ENCODE peak calls at places on chromosomes 6 and 20, in eight cellular contexts. H, R, W, D, Z, K, L and N are unnamed samples.
A peak's percentile ranks its signal among the peaks of the same experiment; 100 is the strongest.

GRCh38 chr20:23049933-23050838 is 714 bp upstream of the THBD start:
- DNase-seq in H (peak; percentile 65), R (peak; percentile 39), W (no peak), D (peak; percentile 91), Z (peak; percentile 60), K (peak; percentile 53), L (peak; percentile 83), N (peak; percentile 15)

GRCh38 chr20:63226020-63226943 is 9.4 kb upstream of the BIRC7 start:
- DNase-seq in H (no peak), R (no peak), W (no peak), D (no peak), Z (no peak), K (no peak), L (no peak), N (no peak)

GRCh38 chr6:24752917-24753486 is 21.7 kb upstream of the GMNN start:
- DNase-seq in H (no peak), R (no peak), W (no peak), D (no peak), Z (no peak), K (no peak), L (no peak), N (no peak)

GRCh38 chr20:13638162-13638495 is 603 bp downstream of the TASP1 start:
- DNase-seq in H (no peak), R (no peak), W (no peak), D (no peak), Z (no peak), K (no peak), L (no peak), N (no peak)

GRCh38 chr6:10478187-10479040 is 42.7 kb upstream of the GCNT2 start:
- DNase-seq in H (no peak), R (no peak), W (no peak), D (no peak), Z (no peak), K (no peak), L (no peak), N (no peak)

GRCh38 chr6:11437824-11438459 is 99.6 kb upstream of the TMEM170B start:
- DNase-seq in H (no peak), R (no peak), W (no peak), D (no peak), Z (no peak), K (no peak), L (no peak), N (no peak)

GRCh38 chr6:80382796-80383195 is 276.3 kb downstream of the BCKDHB start:
- DNase-seq in H (no peak), R (no peak), W (no peak), D (no peak), Z (no peak), K (no peak), L (no peak), N (no peak)

GRCh38 chr6:2966347-2966746 is 5.0 kb downstream of the SERPINB6 start:
- DNase-seq in H (no peak), R (no peak), W (no peak), D (no peak), Z (no peak), K (no peak), L (no peak), N (peak; percentile 66)

GRCh38 chr6:156686429-156686939 is 90.7 kb upstream of the ARID1B start:
- DNase-seq in H (no peak), R (no peak), W (peak; percentile 48), D (no peak), Z (no peak), K (no peak), L (no peak), N (peak; percentile 53)

GRCh38 chr20:46985671-46986070 is 91.0 kb downstream of the EYA2 start:
- DNase-seq in H (no peak), R (no peak), W (no peak), D (no peak), Z (no peak), K (no peak), L (peak; percentile 19), N (no peak)

GRCh38 chr6:29294499-29294914 is 7.0 kb upstream of the OR14J1 start:
- DNase-seq in H (no peak), R (no peak), W (no peak), D (no peak), Z (no peak), K (no peak), L (no peak), N (no peak)

GRCh38 chr6:103273048-103273447 is 1586.7 kb downstream of the HACE1 start:
- DNase-seq in H (no peak), R (no peak), W (no peak), D (no peak), Z (no peak), K (no peak), L (no peak), N (no peak)

GRCh38 chr6:106872044-106872443 is 102.5 kb downstream of the CD24 start:
- DNase-seq in H (peak; percentile 53), R (no peak), W (no peak), D (no peak), Z (no peak), K (no peak), L (no peak), N (no peak)

GRCh38 chr20:43357352-43357751 is 100.3 kb upstream of the SRSF6 start:
- DNase-seq in H (no peak), R (no peak), W (no peak), D (no peak), Z (no peak), K (no peak), L (no peak), N (no peak)

GRCh38 chr20:41509316-41509715 is 108.9 kb downstream of the CHD6 start:
- DNase-seq in H (no peak), R (peak; percentile 64), W (peak; percentile 48), D (no peak), Z (no peak), K (no peak), L (no peak), N (no peak)

DNA sequence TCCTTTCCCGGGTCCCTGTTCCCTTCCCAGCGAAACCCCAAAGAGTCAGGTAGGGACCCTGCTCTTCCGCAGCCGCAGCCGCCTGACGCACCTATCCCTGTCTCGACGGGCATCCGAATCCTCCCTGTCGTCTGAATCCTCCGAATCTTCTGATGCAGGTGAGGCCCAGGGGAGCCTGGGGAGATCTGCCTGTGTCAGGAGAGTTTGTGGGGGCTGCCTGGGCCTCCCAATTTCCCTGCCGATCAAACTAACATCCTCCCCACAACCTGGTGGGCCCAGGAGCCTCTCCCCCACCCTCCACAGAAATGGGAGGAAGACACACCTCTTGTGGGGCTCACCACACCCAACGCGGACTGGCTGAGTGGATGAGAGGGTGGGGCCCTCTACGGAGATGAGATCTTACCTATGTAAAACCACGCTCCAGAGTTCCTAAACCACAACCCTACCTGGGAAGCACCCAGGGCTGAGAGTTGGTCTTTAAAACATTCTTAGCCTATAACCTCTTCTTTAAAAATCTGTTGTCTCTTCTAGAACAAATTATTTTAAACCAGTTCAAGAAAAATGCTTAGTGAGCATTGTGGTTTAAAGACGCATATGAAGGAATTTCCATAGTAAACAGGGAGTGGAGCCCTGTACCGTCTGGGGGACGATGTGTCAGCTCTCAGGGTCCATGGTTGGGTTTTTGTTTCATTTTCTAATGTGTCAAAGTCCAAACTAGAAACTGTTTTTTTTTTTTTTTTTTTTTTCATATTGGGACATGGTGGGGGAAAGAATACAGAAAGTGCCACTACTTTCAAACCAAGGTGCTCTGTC is 1.7 kb downstream of the CDC25B start:
- DNase-seq in H (no peak), R (no peak), W (no peak), D (no peak), Z (no peak), K (no peak), L (no peak), N (no peak)
- H3K4me3 ChIP-seq in H (peak overlapping the region; percentile 59), R (peak overlapping the region; percentile 84), W (no peak overlapping the region), D (no peak overlapping the region), Z (peak overlapping the region; percentile 94), K (peak overlapping the region; percentile 69), L (peak overlapping the region; percentile 70), N (no peak overlapping the region)

GRCh38 chr20:29326376-29327070 is 1930.9 kb upstream of the DEFB115 start:
- DNase-seq in H (no peak), R (no peak), W (no peak), D (no peak), Z (no peak), K (no peak), L (no peak), N (no peak)
- H3K9me3 ChIP-seq in H (peaks cover 24% of the 10 kb centered on the region), R (no peaks in the 10 kb centered on the region), W (no peaks in the 10 kb centered on the region), D (no peaks in the 10 kb centered on the region), Z (no peaks in the 10 kb centered on the region), K (peaks cover 10% of the 10 kb centered on the region), L (no peaks in the 10 kb centered on the region), N (no peaks in the 10 kb centered on the region)

GRCh38 chr6:4459981-4460380 is 316.2 kb upstream of the CDYL start:
- DNase-seq in H (no peak), R (no peak), W (no peak), D (no peak), Z (no peak), K (no peak), L (no peak), N (no peak)

GRCh38 chr6:4459032-4459431 is 317.2 kb upstream of the CDYL start:
- DNase-seq in H (no peak), R (no peak), W (no peak), D (no peak), Z (no peak), K (no peak), L (no peak), N (no peak)

GRCh38 chr6:4464638-4465037 is 311.6 kb upstream of the CDYL start:
- DNase-seq in H (no peak), R (no peak), W (no peak), D (no peak), Z (no peak), K (no peak), L (no peak), N (no peak)

GRCh38 chr6:4466260-4466659 is 309.9 kb upstream of the CDYL start:
- DNase-seq in H (no peak), R (no peak), W (peak; percentile 54), D (no peak), Z (no peak), K (peak; percentile 23), L (no peak), N (peak; percentile 13)

GRCh38 chr6:4460595-4461475 is 315.4 kb upstream of the CDYL start:
- DNase-seq in H (peak; percentile 62), R (no peak), W (peak; percentile 49), D (peak; percentile 84), Z (peak; percentile 52), K (peak; percentile 48), L (no peak), N (peak; percentile 38)
- H3K4me3 ChIP-seq in H (no peak overlapping the region), R (no peak overlapping the region), W (no peak overlapping the region), D (no peak overlapping the region), Z (peak overlapping the region; percentile 24), K (no peak overlapping the region), L (no peak overlapping the region), N (no peak overlapping the region)

GRCh38 chr20:29302979-29303644 is 1954.4 kb upstream of the DEFB115 start:
- DNase-seq in H (no peak), R (no peak), W (no peak), D (no peak), Z (no peak), K (no peak), L (no peak), N (no peak)

GRCh38 chr20:29298759-29299613 is 1958.5 kb upstream of the DEFB115 start:
- DNase-seq in H (no peak), R (no peak), W (no peak), D (no peak), Z (no peak), K (no peak), L (no peak), N (no peak)

GRCh38 chr20:29301624-29302259 is 1955.7 kb upstream of the DEFB115 start:
- DNase-seq in H (no peak), R (no peak), W (no peak), D (no peak), Z (no peak), K (no peak), L (peak; percentile 62), N (no peak)

GRCh38 chr20:29299811-29300578 is 1957.5 kb upstream of the DEFB115 start:
- DNase-seq in H (no peak), R (no peak), W (no peak), D (no peak), Z (no peak), K (no peak), L (no peak), N (no peak)

GRCh38 chr20:29300579-29301551 is 1956.6 kb upstream of the DEFB115 start:
- DNase-seq in H (no peak), R (no peak), W (no peak), D (no peak), Z (no peak), K (no peak), L (peak; percentile 63), N (no peak)
- H3K9me3 ChIP-seq in H (peaks cover 61% of the 10 kb centered on the region), R (no peaks in the 10 kb centered on the region), W (no peaks in the 10 kb centered on the region), D (peaks cover 1% of the 10 kb centered on the region), Z (peaks cover 18% of the 10 kb centered on the region), K (peaks cover 55% of the 10 kb centered on the region), L (no peaks in the 10 kb centered on the region), N (no peaks in the 10 kb centered on the region)